ENCODE peak calls at places on chromosomes 1 and 21, in nine cellular contexts. One of them, this sample, is unnamed.

GRCh38 chr1:225691861-225692516 is 39.1 kb upstream of the ENAH start:
- DNase-seq in breast epithelium: no peak
- DNase-seq in HFF-Myc: no peak
- DNase-seq in prostate gland: no peak
- DNase-seq in endothelial cell of umbilical vein: no peak
- DNase-seq in A549: no peak
- DNase-seq in Calu3: no peak
- DNase-seq in GM06990: no peak
- DNase-seq in psoas muscle: no peak
- DNase-seq in this sample: no peak

GRCh38 chr21:28256420-28256831 is 736.3 kb downstream of the LTN1 start:
- DNase-seq in endothelial cell of umbilical vein: no peak
- DNase-seq in A549: no peak
- DNase-seq in psoas muscle: no peak
- DNase-seq in prostate gland: no peak
- DNase-seq in HFF-Myc: no peak
- DNase-seq in GM06990: no peak
- DNase-seq in Calu3: no peak
- DNase-seq in breast epithelium: no peak
- DNase-seq in this sample: no peak

GRCh38 chr1:156525856-156526479 is 25.4 kb upstream of the MEF2D start:
- DNase-seq in endothelial cell of umbilical vein: no peak
- DNase-seq in A549: no peak
- DNase-seq in Calu3: no peak
- DNase-seq in GM06990: no peak
- DNase-seq in breast epithelium: no peak
- DNase-seq in HFF-Myc: no peak
- DNase-seq in prostate gland: no peak
- DNase-seq in psoas muscle: no peak
- DNase-seq in this sample: no peak

GRCh38 chr1:40592107-40592773 is 60.8 kb downstream of the ZNF684 start:
- DNase-seq in endothelial cell of umbilical vein: peak
- DNase-seq in HFF-Myc: no peak
- DNase-seq in breast epithelium: peak
- DNase-seq in psoas muscle: no peak
- DNase-seq in Calu3: peak
- DNase-seq in prostate gland: peak
- DNase-seq in A549: no peak
- DNase-seq in GM06990: no peak
- DNase-seq in this sample: no peak

GRCh38 chr1:53766766-53767409 is 27.9 kb upstream of the GLIS1 start:
- DNase-seq in Calu3: no peak
- DNase-seq in breast epithelium: no peak
- DNase-seq in GM06990: no peak
- DNase-seq in A549: no peak
- DNase-seq in prostate gland: no peak
- DNase-seq in HFF-Myc: no peak
- DNase-seq in psoas muscle: no peak
- DNase-seq in endothelial cell of umbilical vein: peak
- DNase-seq in this sample: no peak

GRCh38 chr1:32580348-32581017 is 41.3 kb downstream of the ZBTB8A start:
- DNase-seq in A549: no peak
- DNase-seq in GM06990: no peak
- DNase-seq in HFF-Myc: no peak
- DNase-seq in endothelial cell of umbilical vein: no peak
- DNase-seq in breast epithelium: no peak
- DNase-seq in Calu3: no peak
- DNase-seq in psoas muscle: no peak
- DNase-seq in prostate gland: no peak
- DNase-seq in this sample: no peak

GRCh38 chr1:76015478-76016103 is 59.0 kb upstream of the ST6GALNAC3 start:
- DNase-seq in prostate gland: no peak
- DNase-seq in psoas muscle: no peak
- DNase-seq in A549: no peak
- DNase-seq in breast epithelium: no peak
- DNase-seq in GM06990: no peak
- DNase-seq in endothelial cell of umbilical vein: no peak
- DNase-seq in Calu3: no peak
- DNase-seq in HFF-Myc: no peak
- DNase-seq in this sample: no peak

GRCh38 chr1:152036316-152037216 is at the start of gene S100A11:
- DNase-seq in endothelial cell of umbilical vein: peak
- DNase-seq in A549: peak
- DNase-seq in Calu3: peak
- DNase-seq in HFF-Myc: no peak
- DNase-seq in psoas muscle: peak
- DNase-seq in prostate gland: peak
- DNase-seq in breast epithelium: peak
- DNase-seq in GM06990: peak
- DNase-seq in this sample: peak

GRCh38 chr1:24805534-24806301 is 60.5 kb downstream of the CLIC4 start:
- DNase-seq in psoas muscle: no peak
- DNase-seq in prostate gland: no peak
- DNase-seq in HFF-Myc: peak
- DNase-seq in GM06990: no peak
- DNase-seq in breast epithelium: no peak
- DNase-seq in Calu3: no peak
- DNase-seq in endothelial cell of umbilical vein: peak
- DNase-seq in A549: no peak
- DNase-seq in this sample: no peak

GRCh38 chr1:80846966-80847365 is 953.8 kb upstream of the ADGRL2 start:
- DNase-seq in GM06990: no peak
- DNase-seq in prostate gland: no peak
- DNase-seq in A549: no peak
- DNase-seq in psoas muscle: no peak
- DNase-seq in breast epithelium: no peak
- DNase-seq in endothelial cell of umbilical vein: no peak
- DNase-seq in HFF-Myc: no peak
- DNase-seq in Calu3: no peak
- DNase-seq in this sample: no peak

GRCh38 chr1:172338295-172338735 is 82.2 kb upstream of the C1orf105 start:
- DNase-seq in A549: no peak
- DNase-seq in endothelial cell of umbilical vein: no peak
- DNase-seq in breast epithelium: no peak
- DNase-seq in prostate gland: no peak
- DNase-seq in GM06990: peak
- DNase-seq in psoas muscle: no peak
- DNase-seq in Calu3: no peak
- DNase-seq in HFF-Myc: no peak
- DNase-seq in this sample: no peak

GRCh38 chr1:112533029-112533428 is 24.3 kb downstream of the WNT2B start:
- DNase-seq in endothelial cell of umbilical vein: no peak
- DNase-seq in GM06990: no peak
- DNase-seq in HFF-Myc: no peak
- DNase-seq in A549: no peak
- DNase-seq in breast epithelium: no peak
- DNase-seq in prostate gland: no peak
- DNase-seq in psoas muscle: no peak
- DNase-seq in Calu3: no peak
- DNase-seq in this sample: no peak

GRCh38 chr21:26849428-26850115 is 4.4 kb upstream of the ADAMTS1 start:
- DNase-seq in Calu3: peak
- DNase-seq in A549: no peak
- DNase-seq in prostate gland: no peak
- DNase-seq in breast epithelium: no peak
- DNase-seq in psoas muscle: no peak
- DNase-seq in endothelial cell of umbilical vein: peak
- DNase-seq in HFF-Myc: no peak
- DNase-seq in GM06990: no peak
- DNase-seq in this sample: no peak

GRCh38 chr1:182229451-182229850 is 162.1 kb downstream of the GLUL start:
- DNase-seq in A549: no peak
- DNase-seq in Calu3: no peak
- DNase-seq in GM06990: no peak
- DNase-seq in endothelial cell of umbilical vein: no peak
- DNase-seq in prostate gland: no peak
- DNase-seq in HFF-Myc: no peak
- DNase-seq in breast epithelium: no peak
- DNase-seq in psoas muscle: no peak
- DNase-seq in this sample: no peak

DNA sequence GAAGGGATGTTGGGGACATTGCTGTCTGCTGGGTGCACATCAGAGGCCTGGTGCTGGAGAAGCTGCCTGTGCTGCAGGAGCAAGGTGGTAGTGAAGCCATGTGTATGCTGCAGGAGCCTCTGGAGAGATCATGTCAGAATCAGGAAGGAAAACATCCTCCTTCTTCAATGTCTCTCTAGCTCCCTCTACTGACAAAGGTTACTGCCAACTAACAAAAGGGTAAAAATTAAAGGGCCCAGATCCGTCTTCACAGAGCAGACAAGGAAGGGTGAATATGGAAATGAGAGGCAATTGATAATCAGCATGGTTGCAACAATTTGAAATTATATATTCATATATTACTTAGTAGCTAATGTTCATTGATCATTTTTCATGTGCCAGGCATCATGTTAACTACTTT is 32.2 kb downstream of the FAM177B start:
- DNase-seq in breast epithelium: no peak
- DNase-seq in endothelial cell of umbilical vein: no peak
- DNase-seq in GM06990: no peak
- DNase-seq in Calu3: no peak
- DNase-seq in psoas muscle: no peak
- DNase-seq in A549: no peak
- DNase-seq in prostate gland: no peak
- DNase-seq in HFF-Myc: no peak
- DNase-seq in this sample: no peak
- TF ChIP-seq CTCF in breast epithelium: no peak
- TF ChIP-seq CTCF in endothelial cell of umbilical vein: no peak
- TF ChIP-seq CTCF in GM06990: peak
- TF ChIP-seq CTCF in Calu3: peak
- TF ChIP-seq CTCF in psoas muscle: no peak
- TF ChIP-seq CTCF in A549: no peak
- TF ChIP-seq CTCF in prostate gland: no peak
- TF ChIP-seq CTCF in HFF-Myc: peak
- TF ChIP-seq CTCF in this sample: no peak

GRCh38 chr21:39348355-39349210 is at the start of gene HMGN1:
- DNase-seq in HFF-Myc: no peak
- DNase-seq in GM06990: peak
- DNase-seq in endothelial cell of umbilical vein: peak
- DNase-seq in breast epithelium: peak
- DNase-seq in A549: peak
- DNase-seq in prostate gland: peak
- DNase-seq in Calu3: peak
- DNase-seq in psoas muscle: peak
- DNase-seq in this sample: peak
- TF ChIP-seq CTCF in HFF-Myc: no peak
- TF ChIP-seq CTCF in GM06990: no peak
- TF ChIP-seq CTCF in endothelial cell of umbilical vein: no peak
- TF ChIP-seq CTCF in breast epithelium: no peak
- TF ChIP-seq CTCF in A549: no peak
- TF ChIP-seq CTCF in prostate gland: no peak
- TF ChIP-seq CTCF in Calu3: no peak
- TF ChIP-seq CTCF in psoas muscle: peak
- TF ChIP-seq CTCF in this sample: no peak

GRCh38 chr21:45365186-45365607 is 39.8 kb upstream of the COL18A1 start:
- DNase-seq in psoas muscle: peak
- DNase-seq in A549: no peak
- DNase-seq in breast epithelium: no peak
- DNase-seq in HFF-Myc: no peak
- DNase-seq in prostate gland: no peak
- DNase-seq in Calu3: no peak
- DNase-seq in GM06990: no peak
- DNase-seq in endothelial cell of umbilical vein: no peak
- DNase-seq in this sample: no peak

GRCh38 chr21:45367402-45368351 is 37.3 kb upstream of the COL18A1 start:
- DNase-seq in Calu3: no peak
- DNase-seq in psoas muscle: peak
- DNase-seq in prostate gland: no peak
- DNase-seq in HFF-Myc: no peak
- DNase-seq in breast epithelium: no peak
- DNase-seq in endothelial cell of umbilical vein: no peak
- DNase-seq in GM06990: no peak
- DNase-seq in A549: no peak
- DNase-seq in this sample: no peak

GRCh38 chr21:45365608-45366241 is 39.2 kb upstream of the COL18A1 start:
- DNase-seq in A549: peak
- DNase-seq in endothelial cell of umbilical vein: peak
- DNase-seq in psoas muscle: peak
- DNase-seq in GM06990: no peak
- DNase-seq in breast epithelium: no peak
- DNase-seq in HFF-Myc: no peak
- DNase-seq in Calu3: no peak
- DNase-seq in prostate gland: no peak
- DNase-seq in this sample: no peak

GRCh38 chr21:45366476-45366875 is 38.5 kb upstream of the COL18A1 start:
- DNase-seq in HFF-Myc: no peak
- DNase-seq in Calu3: no peak
- DNase-seq in prostate gland: no peak
- DNase-seq in psoas muscle: peak
- DNase-seq in breast epithelium: no peak
- DNase-seq in A549: no peak
- DNase-seq in GM06990: no peak
- DNase-seq in endothelial cell of umbilical vein: no peak
- DNase-seq in this sample: no peak

GRCh38 chr21:45366931-45367401 is 38.0 kb upstream of the COL18A1 start:
- DNase-seq in psoas muscle: peak
- DNase-seq in GM06990: no peak
- DNase-seq in Calu3: peak
- DNase-seq in endothelial cell of umbilical vein: peak
- DNase-seq in A549: peak
- DNase-seq in prostate gland: no peak
- DNase-seq in breast epithelium: peak
- DNase-seq in HFF-Myc: peak
- DNase-seq in this sample: no peak
- TF ChIP-seq CTCF in psoas muscle: no peak
- TF ChIP-seq CTCF in GM06990: no peak
- TF ChIP-seq CTCF in Calu3: no peak
- TF ChIP-seq CTCF in endothelial cell of umbilical vein: peak
- TF ChIP-seq CTCF in A549: no peak
- TF ChIP-seq CTCF in prostate gland: no peak
- TF ChIP-seq CTCF in breast epithelium: no peak
- TF ChIP-seq CTCF in HFF-Myc: no peak
- TF ChIP-seq CTCF in this sample: no peak

GRCh38 chr1:203340112-203340804 is 10.7 kb downstream of the FMOD start:
- DNase-seq in Calu3: peak
- DNase-seq in breast epithelium: peak
- DNase-seq in HFF-Myc: peak
- DNase-seq in psoas muscle: peak
- DNase-seq in prostate gland: peak
- DNase-seq in endothelial cell of umbilical vein: peak
- DNase-seq in GM06990: no peak
- DNase-seq in A549: peak
- DNase-seq in this sample: peak

GRCh38 chr1:203342192-203342940 is 8.6 kb downstream of the FMOD start:
- DNase-seq in prostate gland: peak
- DNase-seq in endothelial cell of umbilical vein: peak
- DNase-seq in A549: peak
- DNase-seq in breast epithelium: no peak
- DNase-seq in psoas muscle: no peak
- DNase-seq in GM06990: no peak
- DNase-seq in HFF-Myc: no peak
- DNase-seq in Calu3: peak
- DNase-seq in this sample: peak

GRCh38 chr1:203335503-203335902 is 15.4 kb downstream of the FMOD start:
- DNase-seq in Calu3: no peak
- DNase-seq in A549: no peak
- DNase-seq in psoas muscle: no peak
- DNase-seq in breast epithelium: peak
- DNase-seq in HFF-Myc: no peak
- DNase-seq in GM06990: no peak
- DNase-seq in endothelial cell of umbilical vein: no peak
- DNase-seq in prostate gland: peak
- DNase-seq in this sample: no peak

GRCh38 chr1:203336097-203336496 is 14.8 kb downstream of the FMOD start:
- DNase-seq in prostate gland: no peak
- DNase-seq in A549: no peak
- DNase-seq in HFF-Myc: no peak
- DNase-seq in GM06990: no peak
- DNase-seq in endothelial cell of umbilical vein: no peak
- DNase-seq in Calu3: no peak
- DNase-seq in psoas muscle: no peak
- DNase-seq in breast epithelium: no peak
- DNase-seq in this sample: no peak

GRCh38 chr1:203338335-203339036 is 12.4 kb downstream of the FMOD start:
- DNase-seq in endothelial cell of umbilical vein: peak
- DNase-seq in breast epithelium: peak
- DNase-seq in HFF-Myc: peak
- DNase-seq in psoas muscle: peak
- DNase-seq in Calu3: peak
- DNase-seq in GM06990: peak
- DNase-seq in A549: peak
- DNase-seq in prostate gland: peak
- DNase-seq in this sample: peak
- TF ChIP-seq CTCF in endothelial cell of umbilical vein: peak
- TF ChIP-seq CTCF in breast epithelium: peak
- TF ChIP-seq CTCF in HFF-Myc: peak
- TF ChIP-seq CTCF in psoas muscle: peak
- TF ChIP-seq CTCF in Calu3: peak
- TF ChIP-seq CTCF in GM06990: peak
- TF ChIP-seq CTCF in A549: peak
- TF ChIP-seq CTCF in prostate gland: peak
- TF ChIP-seq CTCF in this sample: peak